ENCODE peak calls at places on chromosomes 13 and 19, in four cellular contexts. One of them, this sample, is unnamed.

GRCh38 chr13:33195693-33196464 is 89.7 kb downstream of the STARD13 start:
- DNase-seq in left ventricle myocardium inferior: no peak
- DNase-seq in left lung: no peak
- DNase-seq in uterus: no peak
- DNase-seq in this sample: no peak

GRCh38 chr13:35393886-35394285 is 82.6 kb downstream of the MAB21L1 start:
- DNase-seq in left ventricle myocardium inferior: no peak
- DNase-seq in left lung: no peak
- DNase-seq in uterus: no peak
- DNase-seq in this sample: no peak

GRCh38 chr13:94248454-94249233 is 230.8 kb downstream of the DCT start:
- DNase-seq in left ventricle myocardium inferior: no peak
- DNase-seq in left lung: no peak
- DNase-seq in uterus: no peak
- DNase-seq in this sample: no peak

GRCh38 chr13:77696006-77696862 is 1.3 kb upstream of the SLAIN1 start:
- DNase-seq in left ventricle myocardium inferior: no peak
- DNase-seq in left lung: no peak
- DNase-seq in uterus: no peak
- DNase-seq in this sample: no peak

GRCh38 chr13:106570354-106570822 is 2.5 kb upstream of the ARGLU1 start:
- DNase-seq in left ventricle myocardium inferior: peak
- DNase-seq in left lung: peak
- DNase-seq in uterus: peak
- DNase-seq in this sample: peak

GRCh38 chr13:100235311-100235901 is 146.5 kb downstream of the PCCA start:
- DNase-seq in left ventricle myocardium inferior: no peak
- DNase-seq in left lung: no peak
- DNase-seq in uterus: no peak
- DNase-seq in this sample: peak

GRCh38 chr19:35027851-35028599 is 2.2 kb upstream of the SCN1B start:
- DNase-seq in left ventricle myocardium inferior: no peak
- DNase-seq in left lung: no peak
- DNase-seq in uterus: no peak
- DNase-seq in this sample: no peak

GRCh38 chr13:49625392-49626137 is 2.7 kb upstream of the ARL11 start:
- DNase-seq in left ventricle myocardium inferior: peak
- DNase-seq in left lung: peak
- DNase-seq in uterus: no peak
- DNase-seq in this sample: no peak

GRCh38 chr13:90485441-90485840 is 862.0 kb upstream of the MIR17HG start:
- DNase-seq in left ventricle myocardium inferior: no peak
- DNase-seq in left lung: no peak
- DNase-seq in uterus: no peak
- DNase-seq in this sample: no peak

GRCh38 chr13:94825507-94825906 is 113.2 kb upstream of the SOX21 start:
- DNase-seq in left ventricle myocardium inferior: peak
- DNase-seq in left lung: peak
- DNase-seq in uterus: peak
- DNase-seq in this sample: no peak

GRCh38 chr19:29400917-29401711 is 124.7 kb upstream of the VSTM2B start:
- DNase-seq in left ventricle myocardium inferior: no peak
- DNase-seq in left lung: no peak
- DNase-seq in uterus: no peak
- DNase-seq in this sample: no peak

GRCh38 chr19:45972081-45972943 is 1.4 kb downstream of the NOVA2 start:
- DNase-seq in left ventricle myocardium inferior: peak
- DNase-seq in left lung: no peak
- DNase-seq in uterus: no peak
- DNase-seq in this sample: peak

GRCh38 chr19:7986321-7987083 is 18.9 kb downstream of the ELAVL1 start:
- DNase-seq in left ventricle myocardium inferior: no peak
- DNase-seq in left lung: no peak
- DNase-seq in uterus: no peak
- DNase-seq in this sample: no peak

GRCh38 chr13:106109391-106109791 is 426.1 kb downstream of the EFNB2 start:
- DNase-seq in left ventricle myocardium inferior: no peak
- DNase-seq in left lung: no peak
- DNase-seq in uterus: no peak
- DNase-seq in this sample: no peak

GRCh38 chr19:13098291-13099072 is 4.2 kb downstream of the LYL1 start:
- DNase-seq in left ventricle myocardium inferior: no peak
- DNase-seq in left lung: no peak
- DNase-seq in uterus: peak
- DNase-seq in this sample: peak

GRCh38 chr19:55069137-55069858 is 6.3 kb upstream of the RDH13 start:
- DNase-seq in left ventricle myocardium inferior: no peak
- DNase-seq in left lung: no peak
- DNase-seq in uterus: no peak
- DNase-seq in this sample: no peak

GRCh38 chr13:108609353-108609752 is 20.1 kb upstream of the MYO16 start:
- DNase-seq in left ventricle myocardium inferior: no peak
- DNase-seq in left lung: no peak
- DNase-seq in uterus: no peak
- DNase-seq in this sample: no peak

GRCh38 chr19:41195675-41196497 is 2.9 kb downstream of the CYP2S1 start:
- DNase-seq in left ventricle myocardium inferior: no peak
- DNase-seq in left lung: no peak
- DNase-seq in uterus: no peak
- DNase-seq in this sample: no peak

GRCh38 chr19:41198559-41198958 is 5.5 kb downstream of the CYP2S1 start:
- DNase-seq in left ventricle myocardium inferior: no peak
- DNase-seq in left lung: no peak
- DNase-seq in uterus: no peak
- DNase-seq in this sample: no peak

GRCh38 chr19:41193420-41194156 is 569 bp downstream of the CYP2S1 start:
- DNase-seq in left ventricle myocardium inferior: no peak
- DNase-seq in left lung: no peak
- DNase-seq in uterus: no peak
- DNase-seq in this sample: no peak

GRCh38 chr19:41192574-41193419 is at the start of gene CYP2S1:
- DNase-seq in left ventricle myocardium inferior: no peak
- DNase-seq in left lung: peak
- DNase-seq in uterus: no peak
- DNase-seq in this sample: peak

GRCh38 chr19:41194157-41194552 is 1.1 kb downstream of the CYP2S1 start:
- DNase-seq in left ventricle myocardium inferior: no peak
- DNase-seq in left lung: no peak
- DNase-seq in uterus: no peak
- DNase-seq in this sample: no peak
- TF ChIP-seq CTCF in left ventricle myocardium inferior: no peak
- TF ChIP-seq CTCF in left lung: no peak
- TF ChIP-seq CTCF in uterus: no peak
- TF ChIP-seq CTCF in this sample: no peak

DNA sequence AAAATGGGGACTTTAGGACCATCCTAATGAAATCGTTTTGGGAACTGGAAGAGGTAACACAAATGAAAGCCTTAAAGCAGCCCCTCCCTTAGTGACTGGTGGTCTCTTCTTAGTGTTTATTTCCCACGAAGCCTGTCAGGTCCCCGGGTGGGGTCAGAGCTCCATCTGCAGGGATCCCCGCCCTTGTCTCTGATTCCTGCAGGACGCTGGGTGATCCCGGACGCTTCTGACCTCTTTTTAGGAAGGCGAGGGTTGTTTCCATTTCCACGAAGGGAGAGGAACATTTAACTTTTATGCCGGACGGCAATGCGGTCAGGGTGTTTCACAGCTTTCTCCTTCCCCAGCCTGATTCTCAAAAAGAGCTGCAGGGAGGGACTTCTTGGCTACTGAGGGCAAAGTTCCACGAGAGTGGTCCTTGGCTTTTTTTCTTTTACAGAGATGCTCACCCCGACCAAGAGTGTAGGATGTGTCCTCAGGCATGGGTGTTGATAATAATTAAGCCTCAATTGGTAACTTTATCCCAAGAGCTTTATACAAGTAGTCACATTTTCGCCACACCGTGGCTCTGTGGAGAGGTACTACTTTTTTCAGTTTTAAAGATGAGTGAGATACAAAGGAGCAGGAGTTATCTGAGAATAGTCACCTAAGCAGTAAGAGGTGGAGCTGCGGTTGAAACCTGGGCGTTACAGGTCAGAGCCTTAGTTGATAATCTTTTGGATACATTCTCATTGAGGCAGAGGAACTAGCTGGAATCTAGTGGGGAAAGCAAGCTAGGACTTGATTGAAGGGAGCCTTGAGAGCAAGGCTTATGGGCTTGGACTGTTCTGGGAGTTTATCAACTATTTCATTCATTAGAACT is 813 bp downstream of the ZNF284 start:
- DNase-seq in left ventricle myocardium inferior: no peak
- DNase-seq in left lung: no peak
- DNase-seq in uterus: no peak
- DNase-seq in this sample: no peak
- TF ChIP-seq CTCF in left ventricle myocardium inferior: no peak
- TF ChIP-seq CTCF in left lung: no peak
- TF ChIP-seq CTCF in uterus: no peak
- TF ChIP-seq CTCF in this sample: no peak

GRCh38 chr13:97125051-97125809 is 96.9 kb upstream of the MBNL2 start:
- DNase-seq in left ventricle myocardium inferior: no peak
- DNase-seq in left lung: no peak
- DNase-seq in uterus: peak
- DNase-seq in this sample: peak
- TF ChIP-seq CTCF in left ventricle myocardium inferior: peak
- TF ChIP-seq CTCF in left lung: no peak
- TF ChIP-seq CTCF in uterus: no peak
- TF ChIP-seq CTCF in this sample: no peak

GRCh38 chr19:42198676-42199439 is 18.6 kb downstream of the DEDD2 start:
- DNase-seq in left ventricle myocardium inferior: no peak
- DNase-seq in left lung: no peak
- DNase-seq in uterus: no peak
- DNase-seq in this sample: peak

GRCh38 chr19:42201489-42202289 is 15.8 kb downstream of the DEDD2 start:
- DNase-seq in left ventricle myocardium inferior: peak
- DNase-seq in left lung: peak
- DNase-seq in uterus: no peak
- DNase-seq in this sample: peak

GRCh38 chr19:42200116-42200740 is 17.2 kb downstream of the DEDD2 start:
- DNase-seq in left ventricle myocardium inferior: no peak
- DNase-seq in left lung: no peak
- DNase-seq in uterus: no peak
- DNase-seq in this sample: no peak

GRCh38 chr19:42197375-42197817 is 20.1 kb downstream of the DEDD2 start:
- DNase-seq in left ventricle myocardium inferior: no peak
- DNase-seq in left lung: no peak
- DNase-seq in uterus: no peak
- DNase-seq in this sample: no peak

DNA sequence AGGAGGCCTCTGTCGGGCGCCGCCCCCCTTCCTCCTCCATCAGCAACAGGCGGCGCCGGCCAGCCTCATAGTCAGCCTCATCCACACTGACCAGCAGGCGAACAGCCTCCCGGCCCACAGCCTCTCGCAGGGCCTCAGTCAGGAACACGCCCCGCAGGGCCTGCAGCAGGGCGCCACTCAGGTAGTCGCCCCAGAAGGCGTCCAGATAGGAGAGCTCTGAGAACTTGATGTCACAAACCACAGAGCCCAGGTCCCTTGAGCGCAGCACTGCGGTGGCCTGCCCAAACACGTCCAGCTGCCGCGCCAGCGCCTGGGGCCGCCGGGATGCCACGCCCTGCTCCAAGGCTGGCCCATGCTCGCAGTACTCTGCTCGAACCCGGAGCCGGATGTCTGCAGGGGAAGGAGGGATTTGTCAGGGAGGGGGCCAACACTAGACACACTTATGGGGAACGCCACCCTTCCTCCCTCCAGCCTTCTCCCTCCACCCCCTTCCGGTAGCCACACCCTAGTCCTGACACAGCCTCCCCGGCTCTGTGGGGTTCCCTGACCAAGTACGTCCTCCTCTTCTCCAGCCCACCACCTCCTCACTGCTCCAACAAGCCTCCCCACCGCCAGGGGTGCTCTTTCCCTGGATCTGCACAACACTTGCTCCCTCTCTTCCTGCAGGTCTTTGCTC is 17.9 kb downstream of the DEDD2 start:
- DNase-seq in left ventricle myocardium inferior: peak
- DNase-seq in left lung: peak
- DNase-seq in uterus: no peak
- DNase-seq in this sample: peak
- TF ChIP-seq CTCF in left ventricle myocardium inferior: no peak
- TF ChIP-seq CTCF in left lung: peak
- TF ChIP-seq CTCF in uterus: no peak
- TF ChIP-seq CTCF in this sample: peak

DNA sequence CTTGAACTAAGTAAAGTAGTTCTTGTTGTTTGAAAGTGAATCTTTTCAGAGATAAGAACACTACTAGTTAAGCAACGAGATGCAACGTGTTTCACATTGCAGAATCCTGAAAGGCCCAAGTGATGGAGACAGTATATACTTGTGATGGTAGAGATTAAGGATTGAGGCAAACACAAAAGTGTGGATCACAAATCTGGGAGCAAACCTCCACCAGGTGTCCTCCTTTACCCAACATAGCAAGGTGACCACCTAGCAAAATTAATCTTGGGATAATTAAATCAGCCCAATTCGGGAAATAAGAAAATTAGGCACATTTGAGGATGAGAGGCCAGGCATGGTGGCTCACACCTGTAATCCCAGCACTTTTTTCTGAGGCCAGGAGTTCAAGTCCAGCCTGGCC is 563.9 kb downstream of the DACH1 start:
- DNase-seq in left ventricle myocardium inferior: no peak
- DNase-seq in left lung: no peak
- DNase-seq in uterus: no peak
- DNase-seq in this sample: no peak
- TF ChIP-seq CTCF in left ventricle myocardium inferior: peak
- TF ChIP-seq CTCF in left lung: no peak
- TF ChIP-seq CTCF in uterus: no peak
- TF ChIP-seq CTCF in this sample: no peak